ENCODE peak calls at places on chromosomes 3 and 15, in six cellular contexts. One of them, this sample, is unnamed.

GRCh38 chr15:59189224-59189623 is 17.4 kb upstream of the LDHAL6B start:
- DNase-seq in AG04449: no peak
- DNase-seq in transverse colon: no peak
- DNase-seq in heart right ventricle: no peak
- DNase-seq in GM10248: no peak
- DNase-seq in dorsolateral prefrontal cortex: no peak
- DNase-seq in this sample: no peak

GRCh38 chr15:90306560-90306959 is 41.1 kb downstream of the NGRN start:
- DNase-seq in AG04449: no peak
- DNase-seq in transverse colon: no peak
- DNase-seq in heart right ventricle: no peak
- DNase-seq in GM10248: peak
- DNase-seq in dorsolateral prefrontal cortex: no peak
- DNase-seq in this sample: no peak

GRCh38 chr15:41980654-41981323 is 8.4 kb upstream of the EHD4 start:
- DNase-seq in AG04449: no peak
- DNase-seq in transverse colon: peak
- DNase-seq in heart right ventricle: no peak
- DNase-seq in GM10248: no peak
- DNase-seq in dorsolateral prefrontal cortex: no peak
- DNase-seq in this sample: no peak

GRCh38 chr3:94616833-94617232 is 554.0 kb downstream of the NSUN3 start:
- DNase-seq in AG04449: no peak
- DNase-seq in transverse colon: no peak
- DNase-seq in heart right ventricle: no peak
- DNase-seq in GM10248: no peak
- DNase-seq in dorsolateral prefrontal cortex: no peak
- DNase-seq in this sample: peak

GRCh38 chr15:59166601-59167265 is 39.9 kb upstream of the LDHAL6B start:
- DNase-seq in AG04449: no peak
- DNase-seq in transverse colon: no peak
- DNase-seq in heart right ventricle: no peak
- DNase-seq in GM10248: no peak
- DNase-seq in dorsolateral prefrontal cortex: no peak
- DNase-seq in this sample: no peak

GRCh38 chr3:139310474-139310933 is 33.3 kb upstream of the MRPS22 start:
- DNase-seq in AG04449: peak
- DNase-seq in transverse colon: no peak
- DNase-seq in heart right ventricle: no peak
- DNase-seq in GM10248: no peak
- DNase-seq in dorsolateral prefrontal cortex: no peak
- DNase-seq in this sample: peak

GRCh38 chr15:60580650-60581415 is 101.9 kb upstream of the ICE2 start:
- DNase-seq in AG04449: no peak
- DNase-seq in transverse colon: no peak
- DNase-seq in heart right ventricle: no peak
- DNase-seq in GM10248: no peak
- DNase-seq in dorsolateral prefrontal cortex: no peak
- DNase-seq in this sample: no peak

GRCh38 chr3:42735021-42735420 is 32.4 kb upstream of the HHATL start:
- DNase-seq in AG04449: no peak
- DNase-seq in transverse colon: no peak
- DNase-seq in heart right ventricle: no peak
- DNase-seq in GM10248: no peak
- DNase-seq in dorsolateral prefrontal cortex: no peak
- DNase-seq in this sample: no peak

GRCh38 chr3:32374788-32375595 is 16.7 kb upstream of the CMTM7 start:
- DNase-seq in AG04449: peak
- DNase-seq in transverse colon: peak
- DNase-seq in heart right ventricle: no peak
- DNase-seq in GM10248: peak
- DNase-seq in dorsolateral prefrontal cortex: no peak
- DNase-seq in this sample: peak

GRCh38 chr3:100891033-100891432 is 102.2 kb downstream of the ABI3BP start:
- DNase-seq in AG04449: no peak
- DNase-seq in transverse colon: no peak
- DNase-seq in heart right ventricle: no peak
- DNase-seq in GM10248: no peak
- DNase-seq in dorsolateral prefrontal cortex: no peak
- DNase-seq in this sample: peak

GRCh38 chr3:67654099-67654831 is at the start of gene SUCLG2:
- DNase-seq in AG04449: no peak
- DNase-seq in transverse colon: peak
- DNase-seq in heart right ventricle: peak
- DNase-seq in GM10248: peak
- DNase-seq in dorsolateral prefrontal cortex: peak
- DNase-seq in this sample: peak

GRCh38 chr3:127439621-127440020 is 150.9 kb downstream of the TPRA1 start:
- DNase-seq in AG04449: no peak
- DNase-seq in transverse colon: no peak
- DNase-seq in heart right ventricle: no peak
- DNase-seq in GM10248: no peak
- DNase-seq in dorsolateral prefrontal cortex: no peak
- DNase-seq in this sample: no peak

GRCh38 chr3:139629033-139629432 is 48.7 kb downstream of the NMNAT3 start:
- DNase-seq in AG04449: no peak
- DNase-seq in transverse colon: peak
- DNase-seq in heart right ventricle: no peak
- DNase-seq in GM10248: peak
- DNase-seq in dorsolateral prefrontal cortex: no peak
- DNase-seq in this sample: peak

GRCh38 chr3:61169621-61170251 is 81.5 kb downstream of the FHIT start:
- DNase-seq in AG04449: no peak
- DNase-seq in transverse colon: no peak
- DNase-seq in heart right ventricle: no peak
- DNase-seq in GM10248: no peak
- DNase-seq in dorsolateral prefrontal cortex: no peak
- DNase-seq in this sample: no peak

GRCh38 chr15:38868326-38869114 is 303.9 kb upstream of the RASGRP1 start:
- DNase-seq in AG04449: peak
- DNase-seq in transverse colon: peak
- DNase-seq in heart right ventricle: no peak
- DNase-seq in GM10248: no peak
- DNase-seq in dorsolateral prefrontal cortex: no peak
- DNase-seq in this sample: peak

GRCh38 chr3:97579365-97579764 is 185.2 kb upstream of the ARL6 start:
- DNase-seq in AG04449: no peak
- DNase-seq in transverse colon: no peak
- DNase-seq in heart right ventricle: no peak
- DNase-seq in GM10248: no peak
- DNase-seq in dorsolateral prefrontal cortex: no peak
- DNase-seq in this sample: peak

GRCh38 chr3:71416868-71417267 is 166.7 kb downstream of the FOXP1 start:
- DNase-seq in AG04449: no peak
- DNase-seq in transverse colon: no peak
- DNase-seq in heart right ventricle: no peak
- DNase-seq in GM10248: no peak
- DNase-seq in dorsolateral prefrontal cortex: no peak
- DNase-seq in this sample: peak

GRCh38 chr15:92914103-92914499 is 14.0 kb downstream of the CHD2 start:
- DNase-seq in AG04449: no peak
- DNase-seq in transverse colon: no peak
- DNase-seq in heart right ventricle: no peak
- DNase-seq in GM10248: no peak
- DNase-seq in dorsolateral prefrontal cortex: no peak
- DNase-seq in this sample: no peak

GRCh38 chr3:152258448-152259302 is 10.1 kb upstream of the MBNL1 start:
- DNase-seq in AG04449: peak
- DNase-seq in transverse colon: peak
- DNase-seq in heart right ventricle: peak
- DNase-seq in GM10248: no peak
- DNase-seq in dorsolateral prefrontal cortex: no peak
- DNase-seq in this sample: peak

GRCh38 chr15:60379466-60380274 is 18.1 kb downstream of the ANXA2 start:
- DNase-seq in AG04449: peak
- DNase-seq in transverse colon: no peak
- DNase-seq in heart right ventricle: no peak
- DNase-seq in GM10248: no peak
- DNase-seq in dorsolateral prefrontal cortex: no peak
- DNase-seq in this sample: peak

GRCh38 chr3:71304684-71305083 is 278.8 kb downstream of the FOXP1 start:
- DNase-seq in AG04449: no peak
- DNase-seq in transverse colon: peak
- DNase-seq in heart right ventricle: no peak
- DNase-seq in GM10248: no peak
- DNase-seq in dorsolateral prefrontal cortex: no peak
- DNase-seq in this sample: no peak

GRCh38 chr15:37679627-37680026 is 254.8 kb upstream of the TMCO5A start:
- DNase-seq in AG04449: no peak
- DNase-seq in transverse colon: no peak
- DNase-seq in heart right ventricle: no peak
- DNase-seq in GM10248: no peak
- DNase-seq in dorsolateral prefrontal cortex: no peak
- DNase-seq in this sample: no peak

GRCh38 chr3:136694321-136694720 is 57.9 kb downstream of the STAG1 start:
- DNase-seq in AG04449: no peak
- DNase-seq in transverse colon: no peak
- DNase-seq in heart right ventricle: no peak
- DNase-seq in GM10248: no peak
- DNase-seq in dorsolateral prefrontal cortex: no peak
- DNase-seq in this sample: no peak

GRCh38 chr3:150081084-150081483 is 110.4 kb upstream of the PFN2 start:
- DNase-seq in AG04449: no peak
- DNase-seq in transverse colon: no peak
- DNase-seq in heart right ventricle: no peak
- DNase-seq in GM10248: no peak
- DNase-seq in dorsolateral prefrontal cortex: no peak
- DNase-seq in this sample: peak

GRCh38 chr3:150080058-150080730 is 109.5 kb upstream of the PFN2 start:
- DNase-seq in AG04449: no peak
- DNase-seq in transverse colon: no peak
- DNase-seq in heart right ventricle: no peak
- DNase-seq in GM10248: no peak
- DNase-seq in dorsolateral prefrontal cortex: no peak
- DNase-seq in this sample: no peak

GRCh38 chr3:150083653-150084037 is 113.0 kb upstream of the PFN2 start:
- DNase-seq in AG04449: no peak
- DNase-seq in transverse colon: peak
- DNase-seq in heart right ventricle: no peak
- DNase-seq in GM10248: no peak
- DNase-seq in dorsolateral prefrontal cortex: no peak
- DNase-seq in this sample: no peak

GRCh38 chr3:150084128-150084527 is 113.4 kb upstream of the PFN2 start:
- DNase-seq in AG04449: no peak
- DNase-seq in transverse colon: no peak
- DNase-seq in heart right ventricle: no peak
- DNase-seq in GM10248: no peak
- DNase-seq in dorsolateral prefrontal cortex: no peak
- DNase-seq in this sample: no peak

GRCh38 chr3:150082898-150083652 is 112.4 kb upstream of the PFN2 start:
- DNase-seq in AG04449: no peak
- DNase-seq in transverse colon: no peak
- DNase-seq in heart right ventricle: no peak
- DNase-seq in GM10248: no peak
- DNase-seq in dorsolateral prefrontal cortex: no peak
- DNase-seq in this sample: no peak
- TF ChIP-seq CTCF in AG04449: no peak
- TF ChIP-seq CTCF in transverse colon: no peak
- TF ChIP-seq CTCF in heart right ventricle: no peak
- TF ChIP-seq CTCF in GM10248: no peak
- TF ChIP-seq CTCF in dorsolateral prefrontal cortex: no peak
- TF ChIP-seq CTCF in this sample: no peak

GRCh38 chr3:149371001-149371722 is 6.3 kb downstream of the TM4SF1 start:
- DNase-seq in AG04449: no peak
- DNase-seq in transverse colon: no peak
- DNase-seq in heart right ventricle: no peak
- DNase-seq in GM10248: no peak
- DNase-seq in dorsolateral prefrontal cortex: no peak
- DNase-seq in this sample: peak
- TF ChIP-seq CTCF in AG04449: no peak
- TF ChIP-seq CTCF in transverse colon: no peak
- TF ChIP-seq CTCF in heart right ventricle: no peak
- TF ChIP-seq CTCF in GM10248: no peak
- TF ChIP-seq CTCF in dorsolateral prefrontal cortex: no peak
- TF ChIP-seq CTCF in this sample: no peak

DNA sequence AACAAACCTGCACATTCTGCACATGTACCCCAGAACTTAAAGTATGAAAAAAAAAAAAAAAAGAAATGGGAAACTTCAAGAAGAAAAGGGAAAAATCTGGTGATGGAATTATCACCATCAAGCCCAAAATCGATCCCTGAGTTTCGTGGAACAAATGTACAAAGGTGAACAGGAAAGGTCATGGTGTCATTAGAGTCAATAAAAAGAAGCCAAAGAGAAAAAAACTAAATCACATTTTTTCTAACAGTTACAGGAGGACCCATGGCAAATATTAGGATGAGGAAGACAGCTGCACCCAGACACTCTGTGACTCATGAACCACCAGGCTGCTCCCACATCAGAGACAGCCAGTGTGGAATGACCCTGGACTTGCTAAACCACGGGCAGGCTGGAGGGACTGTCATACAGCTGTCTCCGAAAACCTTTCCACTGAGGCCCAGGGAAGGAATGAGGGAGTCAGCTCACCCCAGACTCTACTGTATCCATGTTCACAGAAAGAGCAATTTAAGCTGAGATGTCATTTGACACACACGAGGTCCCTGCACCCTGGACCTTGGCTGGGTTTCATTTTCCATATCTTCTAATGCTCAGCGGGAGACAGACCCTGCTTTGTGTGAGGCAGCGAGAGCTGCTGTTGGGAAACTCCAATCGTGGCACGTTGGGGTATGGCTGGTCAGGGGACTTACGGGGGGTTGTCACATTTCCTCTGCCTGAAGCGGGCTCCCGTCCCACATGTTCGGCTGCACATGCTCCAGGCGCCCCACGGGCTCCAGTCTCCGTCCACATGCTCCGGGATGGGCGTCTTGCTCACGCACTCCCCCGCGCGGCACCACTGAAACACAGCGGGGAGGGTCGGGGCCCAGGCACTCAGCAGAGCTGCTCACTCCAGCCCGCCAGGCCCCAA is 210.2 kb downstream of the ADAMTS17 start:
- DNase-seq in AG04449: no peak
- DNase-seq in transverse colon: peak
- DNase-seq in heart right ventricle: peak
- DNase-seq in GM10248: peak
- DNase-seq in dorsolateral prefrontal cortex: no peak
- DNase-seq in this sample: no peak
- TF ChIP-seq CTCF in AG04449: peak
- TF ChIP-seq CTCF in transverse colon: peak
- TF ChIP-seq CTCF in heart right ventricle: peak
- TF ChIP-seq CTCF in GM10248: no peak
- TF ChIP-seq CTCF in dorsolateral prefrontal cortex: peak
- TF ChIP-seq CTCF in this sample: no peak

GRCh38 chr15:66502491-66502890 is 2.2 kb downstream of the RPL4 start:
- DNase-seq in AG04449: no peak
- DNase-seq in transverse colon: no peak
- DNase-seq in heart right ventricle: no peak
- DNase-seq in GM10248: no peak
- DNase-seq in dorsolateral prefrontal cortex: no peak
- DNase-seq in this sample: no peak

GRCh38 chr15:66494262-66494661 is 3.3 kb downstream of the SNAPC5 start:
- DNase-seq in AG04449: no peak
- DNase-seq in transverse colon: no peak
- DNase-seq in heart right ventricle: no peak
- DNase-seq in GM10248: no peak
- DNase-seq in dorsolateral prefrontal cortex: no peak
- DNase-seq in this sample: no peak

GRCh38 chr15:66496951-66497501 is 536 bp downstream of the SNAPC5 start:
- DNase-seq in AG04449: no peak
- DNase-seq in transverse colon: peak
- DNase-seq in heart right ventricle: no peak
- DNase-seq in GM10248: peak
- DNase-seq in dorsolateral prefrontal cortex: no peak
- DNase-seq in this sample: no peak

GRCh38 chr15:66497502-66498455 is at the start of gene SNAPC5:
- DNase-seq in AG04449: no peak
- DNase-seq in transverse colon: peak
- DNase-seq in heart right ventricle: peak
- DNase-seq in GM10248: peak
- DNase-seq in dorsolateral prefrontal cortex: peak
- DNase-seq in this sample: peak

GRCh38 chr15:66498501-66499386 is 1.2 kb upstream of the SNAPC5 start:
- DNase-seq in AG04449: no peak
- DNase-seq in transverse colon: no peak
- DNase-seq in heart right ventricle: no peak
- DNase-seq in GM10248: no peak
- DNase-seq in dorsolateral prefrontal cortex: no peak
- DNase-seq in this sample: no peak
- TF ChIP-seq CTCF in AG04449: peak
- TF ChIP-seq CTCF in transverse colon: peak
- TF ChIP-seq CTCF in heart right ventricle: no peak
- TF ChIP-seq CTCF in GM10248: peak
- TF ChIP-seq CTCF in dorsolateral prefrontal cortex: peak
- TF ChIP-seq CTCF in this sample: peak